ENCODE peak calls at places on chromosomes 11 and 22, in five cellular contexts. One of them, this sample, is unnamed.

GRCh38 chr11:67601098-67601497 is 5.6 kb upstream of the NDUFV1 start:
- DNase-seq in H1: no peak
- DNase-seq in GM12878: no peak
- DNase-seq in K562: no peak
- DNase-seq in HepG2: no peak
- DNase-seq in this sample: no peak

GRCh38 chr22:43400449-43400848 is 11.4 kb upstream of the MPPED1 start:
- DNase-seq in H1: no peak
- DNase-seq in GM12878: no peak
- DNase-seq in K562: no peak
- DNase-seq in HepG2: no peak
- DNase-seq in this sample: no peak

GRCh38 chr11:72930011-72930410 is 115.8 kb downstream of the ATG16L2 start:
- DNase-seq in H1: no peak
- DNase-seq in GM12878: no peak
- DNase-seq in K562: no peak
- DNase-seq in HepG2: no peak
- DNase-seq in this sample: no peak

GRCh38 chr11:28346209-28346608 is 238.0 kb downstream of the METTL15 start:
- DNase-seq in H1: no peak
- DNase-seq in GM12878: no peak
- DNase-seq in K562: no peak
- DNase-seq in HepG2: no peak
- DNase-seq in this sample: no peak

GRCh38 chr22:47190957-47191323 is 428.5 kb downstream of the TBC1D22A start:
- DNase-seq in H1: no peak
- DNase-seq in GM12878: no peak
- DNase-seq in K562: no peak
- DNase-seq in HepG2: no peak
- DNase-seq in this sample: peak; percentile 8

GRCh38 chr11:2390871-2391662 is 9.5 kb upstream of the TSSC4 start:
- DNase-seq in H1: no peak
- DNase-seq in GM12878: no peak
- DNase-seq in K562: peak; percentile 68
- DNase-seq in HepG2: no peak
- DNase-seq in this sample: no peak

GRCh38 chr22:27866136-27867091 is 52.6 kb downstream of the PITPNB start:
- DNase-seq in H1: no peak
- DNase-seq in GM12878: no peak
- DNase-seq in K562: no peak
- DNase-seq in HepG2: peak; percentile 43
- DNase-seq in this sample: no peak

GRCh38 chr11:117473692-117474091 is 146.0 kb downstream of the CEP164 start:
- DNase-seq in H1: no peak
- DNase-seq in GM12878: no peak
- DNase-seq in K562: no peak
- DNase-seq in HepG2: no peak
- DNase-seq in this sample: no peak

GRCh38 chr11:8101421-8101820 is 20.4 kb downstream of the TUB start:
- DNase-seq in H1: peak; percentile 29
- DNase-seq in GM12878: no peak
- DNase-seq in K562: no peak
- DNase-seq in HepG2: no peak
- DNase-seq in this sample: no peak

GRCh38 chr22:41775976-41776375 is 24.5 kb upstream of the CCDC134 start:
- DNase-seq in H1: no peak
- DNase-seq in GM12878: no peak
- DNase-seq in K562: no peak
- DNase-seq in HepG2: no peak
- DNase-seq in this sample: no peak

GRCh38 chr11:23063261-23063660 is 203.0 kb upstream of the CCDC179 start:
- DNase-seq in H1: no peak
- DNase-seq in GM12878: no peak
- DNase-seq in K562: no peak
- DNase-seq in HepG2: no peak
- DNase-seq in this sample: no peak

GRCh38 chr22:33807465-33807864 is 112.8 kb downstream of the LARGE1 start:
- DNase-seq in H1: no peak
- DNase-seq in GM12878: no peak
- DNase-seq in K562: no peak
- DNase-seq in HepG2: no peak
- DNase-seq in this sample: no peak

GRCh38 chr11:95499516-95500135 is 268.6 kb upstream of the SESN3 start:
- DNase-seq in H1: no peak
- DNase-seq in GM12878: no peak
- DNase-seq in K562: no peak
- DNase-seq in HepG2: no peak
- DNase-seq in this sample: no peak

GRCh38 chr22:48950151-48950915 is 877.3 kb downstream of the BRD1 start:
- DNase-seq in H1: peak; percentile 39
- DNase-seq in GM12878: no peak
- DNase-seq in K562: no peak
- DNase-seq in HepG2: no peak
- DNase-seq in this sample: no peak

GRCh38 chr11:70233511-70233919 is 30.4 kb downstream of the FADD start:
- DNase-seq in H1: no peak
- DNase-seq in GM12878: no peak
- DNase-seq in K562: peak; percentile 33
- DNase-seq in HepG2: peak; percentile 58
- DNase-seq in this sample: peak; percentile 98

GRCh38 chr11:116168459-116168787 is 604.4 kb downstream of the BUD13 start:
- DNase-seq in H1: peak; percentile 16
- DNase-seq in GM12878: no peak
- DNase-seq in K562: no peak
- DNase-seq in HepG2: no peak
- DNase-seq in this sample: no peak

GRCh38 chr11:66546368-66546965 is at the start of gene ACTN3:
- DNase-seq in H1: peak; percentile 84
- DNase-seq in GM12878: no peak
- DNase-seq in K562: peak; percentile 56
- DNase-seq in HepG2: peak; percentile 17
- DNase-seq in this sample: no peak

GRCh38 chr11:35304393-35304790 is 115.0 kb downstream of the SLC1A2 start:
- DNase-seq in H1: no peak
- DNase-seq in GM12878: no peak
- DNase-seq in K562: no peak
- DNase-seq in HepG2: peak; percentile 25
- DNase-seq in this sample: no peak

GRCh38 chr22:35533365-35534029 is 7.1 kb upstream of the RASD2 start:
- DNase-seq in H1: no peak
- DNase-seq in GM12878: no peak
- DNase-seq in K562: no peak
- DNase-seq in HepG2: no peak
- DNase-seq in this sample: no peak

GRCh38 chr22:40624770-40625169 is 11.7 kb downstream of the MRTFA start:
- DNase-seq in H1: no peak
- DNase-seq in GM12878: no peak
- DNase-seq in K562: no peak
- DNase-seq in HepG2: no peak
- DNase-seq in this sample: no peak

GRCh38 chr22:40616578-40616977 is 19.9 kb downstream of the MRTFA start:
- DNase-seq in H1: no peak
- DNase-seq in GM12878: no peak
- DNase-seq in K562: no peak
- DNase-seq in HepG2: no peak
- DNase-seq in this sample: no peak

GRCh38 chr22:40618400-40618799 is 18.1 kb downstream of the MRTFA start:
- DNase-seq in H1: no peak
- DNase-seq in GM12878: no peak
- DNase-seq in K562: no peak
- DNase-seq in HepG2: no peak
- DNase-seq in this sample: no peak

GRCh38 chr22:40621309-40622151 is 15.0 kb downstream of the MRTFA start:
- DNase-seq in H1: no peak
- DNase-seq in GM12878: no peak
- DNase-seq in K562: no peak
- DNase-seq in HepG2: peak; percentile 74
- DNase-seq in this sample: no peak

GRCh38 chr22:40620464-40621046 is 16.0 kb downstream of the MRTFA start:
- DNase-seq in H1: no peak
- DNase-seq in GM12878: no peak
- DNase-seq in K562: peak; percentile 33
- DNase-seq in HepG2: no peak
- DNase-seq in this sample: peak; percentile 66
- TF ChIP-seq ATF3 in H1: no peak
- TF ChIP-seq ATF3 in GM12878: no peak
- TF ChIP-seq ATF3 in K562: peak; percentile 83
- TF ChIP-seq ATF3 in HepG2: no peak
- TF ChIP-seq ATF3 in this sample: no peak

DNA sequence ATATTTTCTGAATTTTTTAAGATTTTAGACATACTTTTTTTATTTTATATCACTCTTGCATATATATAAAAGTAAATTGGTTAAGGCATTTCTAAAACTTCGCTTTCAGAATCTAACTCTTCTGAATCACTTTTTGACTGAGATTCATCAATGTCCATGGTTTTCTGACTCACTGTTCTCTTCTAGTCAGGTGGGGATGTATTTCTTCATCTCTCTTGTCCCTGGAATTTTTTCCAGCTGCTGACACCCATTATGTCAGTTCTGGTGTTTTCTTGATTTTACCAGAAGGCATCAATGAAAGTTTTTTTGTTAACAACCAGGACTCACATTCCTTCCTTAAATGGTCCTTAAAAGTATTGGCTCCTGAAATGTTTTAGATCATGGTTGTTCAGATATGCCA is 12.8 kb downstream of the MICAL2 start:
- DNase-seq in H1: no peak
- DNase-seq in GM12878: no peak
- DNase-seq in K562: no peak
- DNase-seq in HepG2: no peak
- DNase-seq in this sample: no peak
- H3K4me2 ChIP-seq in H1: no peak overlapping the region
- H3K4me2 ChIP-seq in GM12878: no peak overlapping the region
- H3K4me2 ChIP-seq in K562: no peak overlapping the region
- H3K4me2 ChIP-seq in HepG2: no peak overlapping the region
- H3K4me2 ChIP-seq in this sample: no peak overlapping the region

DNA sequence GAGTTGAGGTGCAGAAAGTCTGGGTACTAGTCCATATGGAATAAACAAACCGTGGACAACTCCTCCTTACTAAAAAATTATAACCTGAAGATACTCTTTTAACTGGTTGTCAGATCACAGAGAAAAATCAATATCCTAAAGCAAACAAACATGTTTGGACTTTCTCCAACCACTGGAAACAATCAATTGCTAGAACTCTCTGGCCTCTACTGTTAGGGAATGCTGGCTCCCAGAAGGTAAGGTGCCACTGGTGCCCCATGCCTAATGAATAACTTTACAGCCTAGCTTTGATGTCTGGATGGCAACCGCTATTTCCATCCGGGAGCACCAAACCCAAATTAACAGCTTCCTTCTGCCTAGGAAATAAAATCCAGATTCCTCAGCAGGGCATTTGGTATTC is 74.5 kb downstream of the AMBRA1 start:
- DNase-seq in H1: no peak
- DNase-seq in GM12878: no peak
- DNase-seq in K562: no peak
- DNase-seq in HepG2: peak; percentile 63
- DNase-seq in this sample: no peak
- TF ChIP-seq MAX in H1: no peak
- TF ChIP-seq MAX in GM12878: no peak
- TF ChIP-seq MAX in K562: no peak
- TF ChIP-seq MAX in HepG2: peak; percentile 11
- TF ChIP-seq MAX in this sample: no peak

GRCh38 chr22:31139066-31139465 is 1.2 kb downstream of the PLA2G3 start:
- DNase-seq in H1: no peak
- DNase-seq in GM12878: no peak
- DNase-seq in K562: no peak
- DNase-seq in HepG2: no peak
- DNase-seq in this sample: no peak
- TF ChIP-seq ATF3 in H1: no peak
- TF ChIP-seq ATF3 in GM12878: no peak
- TF ChIP-seq ATF3 in K562: no peak
- TF ChIP-seq ATF3 in HepG2: no peak
- TF ChIP-seq ATF3 in this sample: no peak

GRCh38 chr11:64863381-64864060 is 14.9 kb downstream of the EHD1 start:
- DNase-seq in H1: peak; percentile 56
- DNase-seq in GM12878: no peak
- DNase-seq in K562: no peak
- DNase-seq in HepG2: no peak
- DNase-seq in this sample: no peak

GRCh38 chr11:64864135-64864472 is 14.3 kb downstream of the EHD1 start:
- DNase-seq in H1: peak; percentile 52
- DNase-seq in GM12878: no peak
- DNase-seq in K562: no peak
- DNase-seq in HepG2: no peak
- DNase-seq in this sample: no peak

GRCh38 chr11:64865286-64866172 is 12.9 kb downstream of the EHD1 start:
- DNase-seq in H1: no peak
- DNase-seq in GM12878: no peak
- DNase-seq in K562: no peak
- DNase-seq in HepG2: no peak
- DNase-seq in this sample: no peak

GRCh38 chr11:64866173-64866491 is 12.3 kb downstream of the EHD1 start:
- DNase-seq in H1: no peak
- DNase-seq in GM12878: no peak
- DNase-seq in K562: no peak
- DNase-seq in HepG2: no peak
- DNase-seq in this sample: no peak

GRCh38 chr11:64864473-64865285 is 13.7 kb downstream of the EHD1 start:
- DNase-seq in H1: no peak
- DNase-seq in GM12878: no peak
- DNase-seq in K562: peak; percentile 31
- DNase-seq in HepG2: no peak
- DNase-seq in this sample: no peak
- H3K4me2 ChIP-seq in H1: no peak overlapping the region
- H3K4me2 ChIP-seq in GM12878: peak overlapping the region; percentile 100
- H3K4me2 ChIP-seq in K562: peak overlapping the region; percentile 12
- H3K4me2 ChIP-seq in HepG2: no peak overlapping the region
- H3K4me2 ChIP-seq in this sample: no peak overlapping the region

DNA sequence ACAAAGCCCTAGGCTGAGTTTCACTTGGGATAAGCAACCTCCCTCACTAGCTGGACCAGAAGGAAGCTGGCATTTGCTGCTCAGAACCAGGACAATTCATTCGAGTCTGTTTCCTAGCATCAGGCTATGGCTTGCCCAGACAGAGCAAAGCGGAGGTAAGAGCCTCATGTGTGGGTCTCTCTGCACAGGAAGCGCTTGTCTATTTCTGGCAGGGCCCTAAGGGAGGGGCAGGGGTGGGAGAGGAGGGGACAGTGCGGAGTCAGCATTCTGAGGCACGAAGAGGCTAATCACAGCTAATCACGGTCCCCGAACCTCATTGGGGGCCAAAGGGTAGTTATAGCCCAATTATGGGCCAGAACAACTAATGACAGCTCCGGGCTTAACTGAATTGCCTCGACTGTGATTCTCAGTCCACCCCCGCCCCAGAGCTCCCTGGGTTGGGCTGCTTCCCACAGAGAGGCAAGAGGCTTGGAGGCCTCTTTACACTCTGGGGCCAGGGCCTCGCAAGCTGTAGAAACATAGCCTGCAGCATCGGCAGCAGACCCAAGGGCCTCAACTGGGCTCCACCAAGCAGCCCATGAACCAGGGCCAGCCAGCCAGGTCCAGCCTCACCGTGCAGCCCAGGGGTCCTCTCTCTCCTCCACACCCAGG is 72.7 kb upstream of the PRDM11 start:
- DNase-seq in H1: no peak
- DNase-seq in GM12878: no peak
- DNase-seq in K562: no peak
- DNase-seq in HepG2: no peak
- DNase-seq in this sample: no peak
- TF ChIP-seq MAX in H1: no peak
- TF ChIP-seq MAX in GM12878: no peak
- TF ChIP-seq MAX in K562: no peak
- TF ChIP-seq MAX in HepG2: no peak
- TF ChIP-seq MAX in this sample: no peak

This sample was measured in HCT116.